ENCODE peak calls at places on chromosome 12, in seven cellular contexts. B is mesendoderm, W is HCT116, C is PC-9, K is H1, T is A549, U is GM23248. Q is an unnamed sample. For H3K4me1, the result is how much of the 10 kb centered on the place peaks cover.

GRCh38 chr12:98198261-98198982 is 317.0 kb upstream of the TMPO start:
- DNase-seq in T (no peak), K (no peak), U (no peak), W (no peak), C (no peak), B (peak), Q (no peak)

GRCh38 chr12:117359029-117359845 is 2.2 kb downstream of the NOS1 start:
- DNase-seq in B (no peak), W (no peak), U (no peak), C (no peak), T (no peak), K (no peak), Q (no peak)

GRCh38 chr12:49909826-49910225 is 6.1 kb upstream of the FAIM2 start:
- DNase-seq in B (peak), T (no peak), C (peak), W (peak), U (no peak), K (peak), Q (peak)

GRCh38 chr12:77720258-77720657 is 110.4 kb upstream of the NAV3 start:
- DNase-seq in K (no peak), C (no peak), W (no peak), U (peak), T (no peak), B (peak), Q (no peak)

GRCh38 chr12:130862161-130862560 is 9.7 kb upstream of the RAN start:
- DNase-seq in U (no peak), C (no peak), K (no peak), B (no peak), W (no peak), T (no peak), Q (no peak)

GRCh38 chr12:118398878-118399277 is 22.5 kb downstream of the SUDS3 start:
- DNase-seq in U (peak), W (no peak), C (no peak), B (no peak), T (no peak), K (no peak), Q (peak)

GRCh38 chr12:50188875-50189575 is 21.9 kb upstream of the CERS5 start:
- DNase-seq in U (no peak), B (no peak), C (no peak), T (no peak), K (no peak), W (no peak), Q (no peak)

GRCh38 chr12:92905811-92906554 is 23.1 kb downstream of the EEA1 start:
- DNase-seq in U (no peak), K (no peak), C (no peak), B (no peak), T (no peak), W (no peak), Q (no peak)

GRCh38 chr12:129394416-129394815 is 509.4 kb downstream of the TMEM132D start:
- DNase-seq in T (no peak), K (no peak), W (no peak), B (no peak), U (no peak), C (no peak), Q (no peak)

GRCh38 chr12:131736807-131737484 is 26.1 kb downstream of the SFSWAP start:
- DNase-seq in W (peak), U (peak), T (peak), K (peak), C (peak), B (peak), Q (peak)

GRCh38 chr12:78002878-78003277 is 172.2 kb downstream of the NAV3 start:
- DNase-seq in K (no peak), B (no peak), U (peak), W (no peak), C (no peak), T (no peak), Q (no peak)

GRCh38 chr12:86712425-86712843 is 456.2 kb upstream of the MGAT4C start:
- DNase-seq in C (peak), U (peak), K (no peak), T (peak), B (peak), W (peak), Q (peak)

GRCh38 chr12:5101686-5102085 is 58.0 kb downstream of the KCNA5 start:
- DNase-seq in U (no peak), C (no peak), W (no peak), K (no peak), T (no peak), B (no peak), Q (no peak)
- H3K4me2 ChIP-seq in U (peak), C (no peak), W (no peak), K (no peak), T (no peak), B (no peak), Q (no peak)

DNA sequence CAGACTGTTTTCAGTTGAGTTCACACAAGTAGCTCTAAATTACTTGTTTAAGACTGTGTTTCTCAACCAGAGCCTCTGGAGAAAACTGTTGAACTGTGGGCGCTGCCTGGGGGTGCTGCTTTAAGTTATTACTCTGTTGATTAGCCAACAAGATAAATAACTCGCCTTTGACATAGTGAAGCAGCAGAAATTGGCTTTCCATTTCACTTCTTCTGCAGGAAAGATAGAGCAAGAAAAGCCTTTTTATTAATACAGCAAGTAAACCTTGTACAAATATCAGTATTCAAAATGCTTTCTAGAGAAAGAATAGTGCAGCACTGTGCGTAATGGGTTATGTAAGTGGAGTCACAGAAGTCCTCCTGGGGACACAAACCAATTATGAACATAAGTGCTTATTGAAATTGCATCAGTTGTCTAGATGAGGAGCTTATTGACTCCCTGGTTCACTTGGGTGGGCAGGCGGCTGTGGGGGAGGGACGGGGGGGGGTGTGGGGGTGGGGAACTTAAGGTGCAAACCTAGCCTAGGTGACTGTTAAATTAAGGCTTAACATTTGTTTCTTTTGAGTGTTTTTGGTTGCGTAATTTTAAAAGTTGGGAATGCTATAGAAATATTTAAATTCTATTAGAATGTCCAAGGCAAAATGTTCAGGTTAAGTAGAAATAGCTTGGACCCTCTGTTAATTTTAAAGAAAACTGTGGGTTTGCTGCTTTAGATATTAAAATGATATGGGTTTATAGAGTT is 6.3 kb downstream of the FRS2 start:
- DNase-seq in U (peak), T (no peak), C (no peak), B (no peak), K (no peak), W (no peak), Q (peak)
- H3K4me1 ChIP-seq in U (under half), T (half or more), C (under half), B (under half), K (under half), W (under half), Q (under half)

DNA sequence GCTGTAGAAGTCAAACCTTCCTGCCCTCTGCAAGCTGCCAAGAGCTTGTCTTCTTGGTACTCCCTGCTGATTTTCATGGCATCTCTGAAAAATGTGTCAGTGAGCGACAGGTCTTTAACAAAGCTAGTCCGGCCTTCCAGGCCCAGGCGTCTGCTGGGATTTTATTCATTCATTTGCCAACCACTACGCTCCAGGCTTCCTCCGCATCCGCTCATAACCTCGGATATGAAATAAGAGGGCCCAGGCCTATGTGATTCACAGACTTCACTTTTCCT is 13.8 kb downstream of the TSPAN9 start:
- DNase-seq in C (no peak), K (no peak), W (no peak), B (no peak), U (no peak), T (no peak), Q (no peak)
- H3K4me2 ChIP-seq in C (no peak), K (no peak), W (no peak), B (no peak), U (no peak), T (no peak), Q (no peak)

GRCh38 chr12:54279632-54280400 is at the start of gene CBX5:
- DNase-seq in W (peak), C (peak), K (peak), B (peak), T (peak), U (peak), Q (peak)
- H3K4me1 ChIP-seq in W (under half), C (under half), K (under half), B (under half), T (under half), U (under half), Q (under half)

GRCh38 chr12:29102739-29103138 is 46.3 kb upstream of the FAR2 start:
- DNase-seq in W (no peak), C (no peak), B (no peak), T (no peak), K (no peak), U (no peak), Q (no peak)

GRCh38 chr12:29103539-29103974 is 45.5 kb upstream of the FAR2 start:
- DNase-seq in B (no peak), C (no peak), K (no peak), T (no peak), W (no peak), U (no peak), Q (no peak)

GRCh38 chr12:29104495-29104894 is 44.6 kb upstream of the FAR2 start:
- DNase-seq in C (no peak), K (no peak), W (no peak), B (no peak), T (no peak), U (no peak), Q (no peak)
- H3K4me2 ChIP-seq in C (no peak), K (no peak), W (no peak), B (no peak), T (no peak), U (no peak), Q (no peak)

GRCh38 chr12:7157391-7157790 is 27.2 kb downstream of the CLSTN3 start:
- DNase-seq in W (no peak), C (no peak), U (no peak), K (no peak), B (no peak), T (no peak), Q (no peak)

GRCh38 chr12:7156259-7157197 is 26.4 kb downstream of the CLSTN3 start:
- DNase-seq in W (no peak), K (no peak), B (no peak), T (no peak), U (no peak), C (no peak), Q (no peak)

GRCh38 chr12:7154042-7154441 is 23.9 kb downstream of the CLSTN3 start:
- DNase-seq in T (no peak), W (no peak), U (no peak), B (no peak), K (no peak), C (no peak), Q (no peak)

GRCh38 chr12:7154901-7155470 is 24.8 kb downstream of the CLSTN3 start:
- DNase-seq in B (no peak), W (no peak), U (no peak), K (no peak), C (no peak), T (no peak), Q (no peak)

DNA sequence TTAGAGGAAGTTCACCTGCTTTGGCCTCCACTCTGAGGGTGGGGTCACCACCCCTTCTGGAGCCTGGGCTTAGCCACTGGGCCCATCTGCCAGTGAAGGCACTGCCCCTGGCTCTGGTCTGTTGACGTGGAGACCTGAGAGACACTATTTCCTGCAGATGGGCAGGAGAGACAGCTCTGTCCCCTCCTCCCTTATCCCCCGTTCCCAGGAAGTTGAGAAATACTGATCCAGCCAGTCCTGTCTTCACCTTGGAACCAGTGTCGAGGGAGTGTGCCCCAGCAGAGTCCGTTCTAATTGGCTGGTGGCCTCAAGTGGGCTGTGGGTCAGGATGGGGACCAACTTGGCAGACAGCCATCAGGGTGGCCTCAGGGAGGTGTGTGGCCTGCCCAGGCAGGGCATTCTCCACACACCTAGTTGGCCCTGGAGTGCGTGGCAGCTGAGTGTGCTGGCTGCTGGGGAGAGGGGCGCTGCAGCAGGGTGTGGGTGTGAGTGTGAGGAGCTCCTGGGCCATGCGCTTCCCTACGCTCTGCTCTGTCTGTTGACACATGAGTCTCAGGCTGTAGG is 25.4 kb downstream of the CLSTN3 start:
- DNase-seq in K (no peak), C (peak), T (no peak), B (peak), U (no peak), W (no peak), Q (no peak)
- H3K4me1 ChIP-seq in K (under half), C (under half), T (under half), B (under half), U (under half), W (under half), Q (under half)

GRCh38 chr12:125331342-125332052 is 266.3 kb downstream of the AACS start:
- DNase-seq in W (no peak), B (no peak), T (peak), K (no peak), U (peak), C (no peak), Q (no peak)
- H3K4me2 ChIP-seq in W (peak), B (peak), T (peak), K (peak), U (peak), C (peak), Q (peak)

DNA sequence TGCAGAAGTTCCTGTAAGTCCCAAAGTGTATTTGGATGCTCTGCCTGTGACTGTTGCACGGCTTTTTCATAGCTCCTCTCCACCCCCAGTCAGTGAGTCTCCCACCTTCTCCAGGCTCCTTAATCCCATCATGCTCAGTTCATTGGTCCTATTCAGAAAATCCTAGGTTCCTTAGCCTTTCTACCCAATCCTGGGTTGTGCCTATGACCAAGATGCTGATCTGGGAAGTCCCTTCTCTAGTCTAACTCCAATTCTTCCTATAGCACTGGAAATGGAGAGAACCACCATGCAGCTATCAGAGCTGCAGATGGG is 7.7 kb downstream of the CISTR start:
- DNase-seq in B (no peak), U (no peak), W (no peak), T (no peak), K (no peak), C (no peak), Q (no peak)
- H3K4me1 ChIP-seq in B (under half), U (under half), W (under half), T (under half), K (under half), C (under half), Q (under half)

DNA sequence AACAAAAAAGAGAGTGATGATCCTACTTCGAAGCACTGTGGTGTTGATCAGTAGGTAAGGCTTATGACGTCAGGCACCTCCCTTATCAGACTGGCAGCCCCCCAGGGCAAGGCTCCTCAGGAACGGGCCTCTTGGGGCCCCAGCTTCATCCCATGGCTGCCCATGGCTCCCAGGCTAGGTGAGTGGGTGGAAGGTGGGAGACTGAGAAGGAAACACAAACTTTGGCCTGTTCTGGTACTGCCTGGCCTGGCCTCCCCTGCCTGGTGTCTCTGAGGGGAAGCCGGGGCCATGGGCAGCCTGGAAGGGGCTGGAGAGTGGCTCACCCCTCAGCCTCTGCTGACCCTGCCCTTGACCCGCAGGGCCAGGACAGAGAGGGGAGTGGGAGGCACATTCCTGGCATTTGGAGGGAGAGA is 38.9 kb downstream of the KRT80 start:
- DNase-seq in W (no peak), C (no peak), U (no peak), T (no peak), K (no peak), B (no peak), Q (no peak)
- H3K4me2 ChIP-seq in W (peak), C (peak), U (no peak), T (peak), K (peak), B (no peak), Q (no peak)

GRCh38 chr12:89525002-89525823 is 617 bp upstream of the GALNT4 start:
- DNase-seq in C (no peak), U (peak), W (no peak), K (no peak), B (peak), T (peak), Q (peak)
- H3K4me1 ChIP-seq in C (under half), U (under half), W (under half), K (under half), B (under half), T (under half), Q (under half)

Q was measured in mesenchymal stem cell.